ENCODE peak calls at places on chromosome 10, in six cellular contexts. Y, V, L, P, J and Z are unnamed samples.
A peak's percentile ranks its signal among the peaks of the same experiment; 100 is the strongest.

GRCh38 chr10:12975266-12975665 is 26.2 kb downstream of the CCDC3 start:
- DNase-seq in Y (no peak), L (no peak), J (no peak), P (no peak), V (no peak), Z (no peak)

GRCh38 chr10:31322647-31323046 is 3.6 kb downstream of the ZEB1 start:
- DNase-seq in Y (no peak), P (no peak), J (no peak), V (peak; percentile 10), L (no peak), Z (no peak)

GRCh38 chr10:29780096-29780495 is 145.3 kb upstream of the SVIL start:
- DNase-seq in P (no peak), Y (no peak), L (no peak), V (no peak), J (no peak), Z (no peak)

GRCh38 chr10:93849605-93850004 is 44.2 kb upstream of the SLC35G1 start:
- DNase-seq in P (no peak), V (peak; percentile 69), L (no peak), J (peak; percentile 81), Y (no peak), Z (no peak)

GRCh38 chr10:88800152-88801125 is 2.1 kb upstream of the LIPM start:
- DNase-seq in P (no peak), J (no peak), V (no peak), L (no peak), Y (no peak), Z (no peak)

GRCh38 chr10:50501899-50502556 is 121.7 kb downstream of the SGMS1 start:
- DNase-seq in V (no peak), P (no peak), L (no peak), J (no peak), Y (no peak), Z (no peak)

GRCh38 chr10:27433976-27434375 is 70.1 kb upstream of the RAB18 start:
- DNase-seq in Y (no peak), V (no peak), P (no peak), J (no peak), L (no peak), Z (no peak)

GRCh38 chr10:133202778-133203651 is 27.0 kb upstream of the UTF1 start:
- DNase-seq in Y (no peak), J (no peak), P (no peak), V (no peak), L (no peak), Z (no peak)

GRCh38 chr10:114511875-114512274 is 107.6 kb upstream of the AFAP1L2 start:
- DNase-seq in P (no peak), Y (no peak), L (no peak), J (no peak), V (no peak), Z (no peak)

GRCh38 chr10:84088626-84089025 is 50.7 kb upstream of the GHITM start:
- DNase-seq in J (no peak), V (no peak), P (no peak), Y (no peak), L (no peak), Z (no peak)

GRCh38 chr10:53357587-53357986 is 585.0 kb upstream of the MBL2 start:
- DNase-seq in J (no peak), Y (no peak), V (no peak), L (no peak), P (no peak), Z (no peak)

GRCh38 chr10:113680172-113681111 is 730 bp downstream of the CASP7 start:
- DNase-seq in L (peak; percentile 43), P (peak; percentile 26), Y (no peak), V (peak; percentile 22), J (no peak), Z (no peak)

GRCh38 chr10:96840841-96841518 is 8.9 kb downstream of the LCOR start:
- DNase-seq in P (no peak), Y (no peak), V (no peak), L (no peak), J (no peak), Z (no peak)